ENCODE peak calls at places on chromosome 19, in seven cellular contexts. One of them, this sample, is unnamed.

GRCh38 chr19:34188388-34188787 is 16.1 kb downstream of the LSM14A start:
- DNase-seq in iris pigment epithelial cell: peak; percentile 30
- DNase-seq in left kidney: no peak
- DNase-seq in BE2C: no peak
- DNase-seq in fibroblast of lung: no peak
- DNase-seq in H54: no peak
- DNase-seq in T-helper 2 cell treated with Interferon-gamma antibody and Interleukin-4, amounts not matched to agents 5 μg/mL and 100 μg/mL, for 36 hours: no peak
- DNase-seq in this sample: no peak

GRCh38 chr19:46056536-46056935 is 15.7 kb upstream of the IGFL4 start:
- DNase-seq in fibroblast of lung: no peak
- DNase-seq in iris pigment epithelial cell: no peak
- DNase-seq in BE2C: no peak
- DNase-seq in T-helper 2 cell treated with Interferon-gamma antibody and Interleukin-4, amounts not matched to agents 5 μg/mL and 100 μg/mL, for 36 hours: no peak
- DNase-seq in left kidney: no peak
- DNase-seq in H54: no peak
- DNase-seq in this sample: no peak

GRCh38 chr19:42965204-42965603 is 28.2 kb upstream of the PSG7 start:
- DNase-seq in BE2C: no peak
- DNase-seq in iris pigment epithelial cell: peak; percentile 70
- DNase-seq in left kidney: no peak
- DNase-seq in H54: peak; percentile 14
- DNase-seq in T-helper 2 cell treated with Interferon-gamma antibody and Interleukin-4, amounts not matched to agents 5 μg/mL and 100 μg/mL, for 36 hours: no peak
- DNase-seq in fibroblast of lung: peak; percentile 84
- DNase-seq in this sample: no peak

GRCh38 chr19:23470873-23471555 is 75.7 kb upstream of the ZNF91 start:
- DNase-seq in H54: no peak
- DNase-seq in BE2C: no peak
- DNase-seq in left kidney: peak; percentile 60
- DNase-seq in T-helper 2 cell treated with Interferon-gamma antibody and Interleukin-4, amounts not matched to agents 5 μg/mL and 100 μg/mL, for 36 hours: no peak
- DNase-seq in iris pigment epithelial cell: no peak
- DNase-seq in fibroblast of lung: no peak
- DNase-seq in this sample: no peak

GRCh38 chr19:54209058-54209747 is 8.5 kb downstream of the RPS9 start:
- DNase-seq in left kidney: peak; percentile 27
- DNase-seq in H54: peak; percentile 53
- DNase-seq in fibroblast of lung: peak; percentile 6
- DNase-seq in iris pigment epithelial cell: peak; percentile 31
- DNase-seq in T-helper 2 cell treated with Interferon-gamma antibody and Interleukin-4, amounts not matched to agents 5 μg/mL and 100 μg/mL, for 36 hours: no peak
- DNase-seq in BE2C: peak; percentile 48
- DNase-seq in this sample: no peak

GRCh38 chr19:6362024-6362344 is 653 bp downstream of the CLPP start:
- DNase-seq in T-helper 2 cell treated with Interferon-gamma antibody and Interleukin-4, amounts not matched to agents 5 μg/mL and 100 μg/mL, for 36 hours: no peak
- DNase-seq in BE2C: no peak
- DNase-seq in H54: no peak
- DNase-seq in left kidney: no peak
- DNase-seq in fibroblast of lung: peak; percentile 11
- DNase-seq in iris pigment epithelial cell: no peak
- DNase-seq in this sample: no peak

GRCh38 chr19:3324405-3324856 is 42.0 kb upstream of the NFIC start:
- DNase-seq in BE2C: peak; percentile 72
- DNase-seq in iris pigment epithelial cell: no peak
- DNase-seq in left kidney: no peak
- DNase-seq in T-helper 2 cell treated with Interferon-gamma antibody and Interleukin-4, amounts not matched to agents 5 μg/mL and 100 μg/mL, for 36 hours: peak; percentile 53
- DNase-seq in H54: no peak
- DNase-seq in fibroblast of lung: no peak
- DNase-seq in this sample: no peak

GRCh38 chr19:50843701-50844221 is 10.4 kb upstream of the KLK15 start:
- DNase-seq in BE2C: no peak
- DNase-seq in fibroblast of lung: no peak
- DNase-seq in T-helper 2 cell treated with Interferon-gamma antibody and Interleukin-4, amounts not matched to agents 5 μg/mL and 100 μg/mL, for 36 hours: no peak
- DNase-seq in iris pigment epithelial cell: no peak
- DNase-seq in left kidney: no peak
- DNase-seq in H54: no peak
- DNase-seq in this sample: no peak

GRCh38 chr19:31266731-31267130 is 82.5 kb downstream of the TSHZ3 start:
- DNase-seq in BE2C: no peak
- DNase-seq in T-helper 2 cell treated with Interferon-gamma antibody and Interleukin-4, amounts not matched to agents 5 μg/mL and 100 μg/mL, for 36 hours: no peak
- DNase-seq in H54: no peak
- DNase-seq in fibroblast of lung: no peak
- DNase-seq in iris pigment epithelial cell: no peak
- DNase-seq in left kidney: no peak
- DNase-seq in this sample: no peak

GRCh38 chr19:33775731-33776487 is 20.8 kb upstream of the KCTD15 start:
- DNase-seq in fibroblast of lung: no peak
- DNase-seq in left kidney: no peak
- DNase-seq in H54: no peak
- DNase-seq in iris pigment epithelial cell: no peak
- DNase-seq in T-helper 2 cell treated with Interferon-gamma antibody and Interleukin-4, amounts not matched to agents 5 μg/mL and 100 μg/mL, for 36 hours: no peak
- DNase-seq in BE2C: no peak
- DNase-seq in this sample: no peak

GRCh38 chr19:43594710-43595604 is 977 bp downstream of the IRGQ start:
- DNase-seq in H54: peak; percentile 71
- DNase-seq in fibroblast of lung: peak; percentile 56
- DNase-seq in iris pigment epithelial cell: peak; percentile 77
- DNase-seq in left kidney: peak; percentile 88
- DNase-seq in T-helper 2 cell treated with Interferon-gamma antibody and Interleukin-4, amounts not matched to agents 5 μg/mL and 100 μg/mL, for 36 hours: peak; percentile 71
- DNase-seq in BE2C: peak; percentile 78
- DNase-seq in this sample: no peak

GRCh38 chr19:17184381-17184841 is 30.7 kb upstream of the USE1 start:
- DNase-seq in fibroblast of lung: no peak
- DNase-seq in iris pigment epithelial cell: no peak
- DNase-seq in left kidney: no peak
- DNase-seq in BE2C: no peak
- DNase-seq in H54: no peak
- DNase-seq in T-helper 2 cell treated with Interferon-gamma antibody and Interleukin-4, amounts not matched to agents 5 μg/mL and 100 μg/mL, for 36 hours: no peak
- DNase-seq in this sample: no peak

GRCh38 chr19:13554506-13555235 is 48.4 kb upstream of the CACNA1A start:
- DNase-seq in H54: no peak
- DNase-seq in left kidney: no peak
- DNase-seq in BE2C: no peak
- DNase-seq in T-helper 2 cell treated with Interferon-gamma antibody and Interleukin-4, amounts not matched to agents 5 μg/mL and 100 μg/mL, for 36 hours: no peak
- DNase-seq in iris pigment epithelial cell: no peak
- DNase-seq in fibroblast of lung: peak; percentile 8
- DNase-seq in this sample: no peak

GRCh38 chr19:3178973-3179738 is 587 bp downstream of the S1PR4 start:
- DNase-seq in fibroblast of lung: no peak
- DNase-seq in iris pigment epithelial cell: no peak
- DNase-seq in H54: no peak
- DNase-seq in left kidney: no peak
- DNase-seq in BE2C: no peak
- DNase-seq in T-helper 2 cell treated with Interferon-gamma antibody and Interleukin-4, amounts not matched to agents 5 μg/mL and 100 μg/mL, for 36 hours: no peak
- DNase-seq in this sample: no peak

GRCh38 chr19:29836409-29836825 is 24.6 kb downstream of the CCNE1 start:
- DNase-seq in iris pigment epithelial cell: no peak
- DNase-seq in left kidney: no peak
- DNase-seq in T-helper 2 cell treated with Interferon-gamma antibody and Interleukin-4, amounts not matched to agents 5 μg/mL and 100 μg/mL, for 36 hours: peak; percentile 62
- DNase-seq in BE2C: no peak
- DNase-seq in H54: no peak
- DNase-seq in fibroblast of lung: no peak
- DNase-seq in this sample: peak; percentile 86

GRCh38 chr19:57055956-57056355 is 63.8 kb upstream of the USP29 start:
- DNase-seq in BE2C: no peak
- DNase-seq in fibroblast of lung: no peak
- DNase-seq in left kidney: no peak
- DNase-seq in T-helper 2 cell treated with Interferon-gamma antibody and Interleukin-4, amounts not matched to agents 5 μg/mL and 100 μg/mL, for 36 hours: no peak
- DNase-seq in H54: no peak
- DNase-seq in iris pigment epithelial cell: no peak
- DNase-seq in this sample: no peak

GRCh38 chr19:13633109-13633508 is 126.8 kb upstream of the CACNA1A start:
- DNase-seq in BE2C: no peak
- DNase-seq in fibroblast of lung: peak; percentile 48
- DNase-seq in H54: no peak
- DNase-seq in iris pigment epithelial cell: peak; percentile 21
- DNase-seq in left kidney: peak; percentile 92
- DNase-seq in T-helper 2 cell treated with Interferon-gamma antibody and Interleukin-4, amounts not matched to agents 5 μg/mL and 100 μg/mL, for 36 hours: no peak
- DNase-seq in this sample: no peak

GRCh38 chr19:2887391-2887914 is 13.3 kb upstream of the ZNF57 start:
- DNase-seq in H54: peak; percentile 61
- DNase-seq in left kidney: peak; percentile 88
- DNase-seq in T-helper 2 cell treated with Interferon-gamma antibody and Interleukin-4, amounts not matched to agents 5 μg/mL and 100 μg/mL, for 36 hours: no peak
- DNase-seq in fibroblast of lung: peak; percentile 47
- DNase-seq in iris pigment epithelial cell: peak; percentile 69
- DNase-seq in BE2C: peak; percentile 36
- DNase-seq in this sample: no peak

GRCh38 chr19:41376241-41376997 is at the start of gene TMEM91:
- DNase-seq in T-helper 2 cell treated with Interferon-gamma antibody and Interleukin-4, amounts not matched to agents 5 μg/mL and 100 μg/mL, for 36 hours: no peak
- DNase-seq in iris pigment epithelial cell: peak; percentile 52
- DNase-seq in H54: no peak
- DNase-seq in left kidney: peak; percentile 82
- DNase-seq in fibroblast of lung: no peak
- DNase-seq in BE2C: peak; percentile 51
- DNase-seq in this sample: no peak

GRCh38 chr19:51729781-51730180 is 6.0 kb upstream of the HAS1 start:
- DNase-seq in iris pigment epithelial cell: no peak
- DNase-seq in H54: no peak
- DNase-seq in left kidney: no peak
- DNase-seq in fibroblast of lung: peak; percentile 50
- DNase-seq in T-helper 2 cell treated with Interferon-gamma antibody and Interleukin-4, amounts not matched to agents 5 μg/mL and 100 μg/mL, for 36 hours: no peak
- DNase-seq in BE2C: no peak
- DNase-seq in this sample: no peak

GRCh38 chr19:32676186-32676894 is 692 bp downstream of the RGS9BP start:
- DNase-seq in iris pigment epithelial cell: peak; percentile 22
- DNase-seq in BE2C: no peak
- DNase-seq in T-helper 2 cell treated with Interferon-gamma antibody and Interleukin-4, amounts not matched to agents 5 μg/mL and 100 μg/mL, for 36 hours: peak; percentile 24
- DNase-seq in left kidney: peak; percentile 66
- DNase-seq in fibroblast of lung: no peak
- DNase-seq in H54: no peak
- DNase-seq in this sample: no peak

GRCh38 chr19:7533281-7533819 is 2.2 kb upstream of the PNPLA6 start:
- DNase-seq in fibroblast of lung: peak; percentile 41
- DNase-seq in left kidney: peak; percentile 75
- DNase-seq in BE2C: peak; percentile 18
- DNase-seq in T-helper 2 cell treated with Interferon-gamma antibody and Interleukin-4, amounts not matched to agents 5 μg/mL and 100 μg/mL, for 36 hours: no peak
- DNase-seq in H54: no peak
- DNase-seq in iris pigment epithelial cell: peak; percentile 52
- DNase-seq in this sample: no peak

GRCh38 chr19:32650671-32651070 is 24.3 kb downstream of the ANKRD27 start:
- DNase-seq in fibroblast of lung: no peak
- DNase-seq in BE2C: no peak
- DNase-seq in H54: no peak
- DNase-seq in iris pigment epithelial cell: no peak
- DNase-seq in T-helper 2 cell treated with Interferon-gamma antibody and Interleukin-4, amounts not matched to agents 5 μg/mL and 100 μg/mL, for 36 hours: no peak
- DNase-seq in left kidney: no peak
- DNase-seq in this sample: no peak

GRCh38 chr19:21626924-21627697 is 121.7 kb downstream of the ZNF429 start:
- DNase-seq in T-helper 2 cell treated with Interferon-gamma antibody and Interleukin-4, amounts not matched to agents 5 μg/mL and 100 μg/mL, for 36 hours: no peak
- DNase-seq in left kidney: no peak
- DNase-seq in BE2C: no peak
- DNase-seq in H54: no peak
- DNase-seq in iris pigment epithelial cell: no peak
- DNase-seq in fibroblast of lung: no peak
- DNase-seq in this sample: no peak

GRCh38 chr19:16368385-16369305 is 44.0 kb downstream of the KLF2 start:
- DNase-seq in BE2C: no peak
- DNase-seq in T-helper 2 cell treated with Interferon-gamma antibody and Interleukin-4, amounts not matched to agents 5 μg/mL and 100 μg/mL, for 36 hours: peak; percentile 51
- DNase-seq in fibroblast of lung: no peak
- DNase-seq in H54: no peak
- DNase-seq in left kidney: no peak
- DNase-seq in iris pigment epithelial cell: no peak
- DNase-seq in this sample: no peak

GRCh38 chr19:50792852-50793250 is 2.6 kb downstream of the ACP4 start:
- DNase-seq in left kidney: no peak
- DNase-seq in T-helper 2 cell treated with Interferon-gamma antibody and Interleukin-4, amounts not matched to agents 5 μg/mL and 100 μg/mL, for 36 hours: no peak
- DNase-seq in H54: no peak
- DNase-seq in BE2C: no peak
- DNase-seq in fibroblast of lung: no peak
- DNase-seq in iris pigment epithelial cell: no peak
- DNase-seq in this sample: no peak

GRCh38 chr19:3773814-3774515 is 1.9 kb upstream of the RAX2 start:
- DNase-seq in iris pigment epithelial cell: no peak
- DNase-seq in left kidney: no peak
- DNase-seq in fibroblast of lung: no peak
- DNase-seq in BE2C: no peak
- DNase-seq in T-helper 2 cell treated with Interferon-gamma antibody and Interleukin-4, amounts not matched to agents 5 μg/mL and 100 μg/mL, for 36 hours: no peak
- DNase-seq in H54: no peak
- DNase-seq in this sample: no peak